ENCODE peak calls at places on chromosomes 6 and 20, in seven cellular contexts. J, Z, G, N, X, V and B are unnamed samples.
A peak's percentile ranks its signal among the peaks of the same experiment; 100 is the strongest.

GRCh38 chr20:6711950-6712634 is 55.4 kb upstream of the BMP2 start:
- DNase-seq in X (no peak), V (no peak), Z (peak; percentile 77), J (no peak), G (peak; percentile 57), N (no peak), B (peak; percentile 64)

GRCh38 chr6:129601323-129601722 is 108.7 kb downstream of the ARHGAP18 start:
- DNase-seq in J (no peak), G (no peak), N (no peak), X (no peak), V (no peak), Z (no peak), B (no peak)

GRCh38 chr6:57116776-57117175 is 26.8 kb downstream of the ZNF451 start:
- DNase-seq in V (no peak), J (no peak), G (no peak), Z (no peak), N (no peak), X (no peak), B (no peak)

GRCh38 chr6:14857501-14857900 is 388.4 kb upstream of the JARID2 start:
- DNase-seq in N (no peak), X (no peak), V (no peak), J (no peak), G (no peak), Z (peak; percentile 33), B (peak; percentile 56)

GRCh38 chr20:52965380-52965779 is 6.8 kb upstream of the TSHZ2 start:
- DNase-seq in G (no peak), Z (no peak), V (no peak), N (no peak), X (no peak), J (no peak), B (no peak)

GRCh38 chr6:114064862-114065261 is 93.9 kb upstream of the HDAC2 start:
- DNase-seq in V (no peak), N (no peak), Z (no peak), J (no peak), X (no peak), G (no peak), B (no peak)

GRCh38 chr6:164098857-164099534 is 684.5 kb downstream of the QKI start:
- DNase-seq in Z (peak; percentile 33), N (peak; percentile 53), J (no peak), V (peak; percentile 67), X (peak; percentile 59), G (no peak), B (no peak)

GRCh38 chr6:122641818-122642217 is 31.6 kb downstream of the PKIB start:
- DNase-seq in J (no peak), X (no peak), Z (no peak), G (no peak), N (no peak), V (no peak), B (no peak)

GRCh38 chr6:42936398-42936797 is 7.1 kb downstream of the CNPY3 start:
- DNase-seq in X (no peak), N (no peak), J (no peak), Z (no peak), V (no peak), G (no peak), B (no peak)

GRCh38 chr20:19812056-19812455 is 54.0 kb downstream of the RIN2 start:
- DNase-seq in J (peak; percentile 62), X (no peak), G (no peak), V (no peak), N (no peak), Z (no peak), B (no peak)

GRCh38 chr6:30091577-30092381 is 16.2 kb upstream of the RNF39 start:
- DNase-seq in N (no peak), Z (no peak), J (peak; percentile 59), V (no peak), X (peak; percentile 71), G (peak; percentile 94), B (no peak)

GRCh38 chr20:60209048-60209447 is 250.8 kb downstream of the CDH26 start:
- DNase-seq in Z (no peak), V (no peak), J (no peak), N (no peak), G (no peak), X (no peak), B (no peak)

GRCh38 chr20:32680544-32681174 is 6.9 kb upstream of the C20orf203 start:
- DNase-seq in Z (no peak), N (no peak), G (no peak), V (no peak), J (no peak), X (no peak), B (no peak)

GRCh38 chr6:21262504-21262903 is 331.0 kb upstream of the SOX4 start:
- DNase-seq in G (no peak), N (no peak), Z (no peak), V (no peak), X (no peak), J (no peak), B (no peak)

GRCh38 chr6:156832166-156832743 is 55.1 kb downstream of the ARID1B start:
- DNase-seq in N (no peak), V (peak; percentile 71), X (no peak), G (no peak), Z (no peak), J (peak; percentile 72), B (no peak)

GRCh38 chr6:27205375-27206278 is 41.9 kb upstream of the PRSS16 start:
- DNase-seq in N (no peak), Z (no peak), G (no peak), V (no peak), J (peak; percentile 24), X (peak; percentile 74), B (no peak)

GRCh38 chr6:151682922-151683321 is 124.6 kb upstream of the ESR1 start:
- DNase-seq in G (no peak), Z (no peak), V (no peak), N (no peak), X (no peak), J (no peak), B (no peak)

GRCh38 chr6:3287976-3288707 is 29.4 kb downstream of the PSMG4 start:
- DNase-seq in G (no peak), N (no peak), V (no peak), Z (no peak), J (no peak), X (peak; percentile 23), B (no peak)

GRCh38 chr6:73367761-73368355 is 1.8 kb downstream of the OOEP start:
- DNase-seq in X (no peak), V (no peak), Z (no peak), N (no peak), G (no peak), J (no peak), B (no peak)

DNA sequence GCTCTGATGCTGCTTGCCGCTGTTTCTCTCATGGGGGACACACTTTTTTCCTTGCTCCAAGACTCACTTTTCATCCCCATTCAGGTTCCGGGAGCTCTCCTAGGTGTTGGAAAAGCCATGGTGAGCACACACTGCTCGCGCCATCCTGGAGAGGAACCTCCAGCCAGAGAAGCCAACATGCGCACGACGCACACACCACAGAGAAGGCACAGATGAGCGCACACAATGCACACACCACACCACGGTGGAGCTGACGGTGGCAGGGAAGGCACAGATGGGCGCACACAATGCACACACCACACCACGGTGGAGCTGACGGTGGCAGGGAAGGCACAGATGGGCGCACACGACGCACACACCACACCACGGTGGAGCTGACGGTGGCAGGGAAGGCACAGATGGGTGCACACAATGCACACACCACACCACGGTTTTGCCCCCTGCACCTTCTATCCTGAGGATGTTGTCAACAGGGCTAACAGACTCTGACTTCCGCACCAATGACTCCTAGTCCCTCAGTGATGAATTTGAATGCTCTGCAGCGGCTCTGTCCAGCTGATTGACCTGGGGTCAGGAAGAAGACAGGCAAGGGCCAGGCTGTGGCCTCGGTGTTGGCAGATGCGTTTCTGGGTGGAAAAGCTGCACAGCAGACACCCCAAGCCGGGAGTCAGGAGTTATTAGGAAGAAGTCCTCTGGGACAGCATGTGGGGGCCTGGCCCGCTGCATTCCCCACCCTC is 154.8 kb downstream of the ERMARD start:
- DNase-seq in N (no peak), Z (no peak), G (no peak), J (no peak), V (no peak), X (no peak), B (no peak)
- H3K9me3 ChIP-seq in N (no peaks in the 10 kb centered on the region), Z (no peaks in the 10 kb centered on the region), G (no peaks in the 10 kb centered on the region), J (peaks cover 41% of the 10 kb centered on the region), V (no peaks in the 10 kb centered on the region), X (no peaks in the 10 kb centered on the region), B (no peaks in the 10 kb centered on the region)

DNA sequence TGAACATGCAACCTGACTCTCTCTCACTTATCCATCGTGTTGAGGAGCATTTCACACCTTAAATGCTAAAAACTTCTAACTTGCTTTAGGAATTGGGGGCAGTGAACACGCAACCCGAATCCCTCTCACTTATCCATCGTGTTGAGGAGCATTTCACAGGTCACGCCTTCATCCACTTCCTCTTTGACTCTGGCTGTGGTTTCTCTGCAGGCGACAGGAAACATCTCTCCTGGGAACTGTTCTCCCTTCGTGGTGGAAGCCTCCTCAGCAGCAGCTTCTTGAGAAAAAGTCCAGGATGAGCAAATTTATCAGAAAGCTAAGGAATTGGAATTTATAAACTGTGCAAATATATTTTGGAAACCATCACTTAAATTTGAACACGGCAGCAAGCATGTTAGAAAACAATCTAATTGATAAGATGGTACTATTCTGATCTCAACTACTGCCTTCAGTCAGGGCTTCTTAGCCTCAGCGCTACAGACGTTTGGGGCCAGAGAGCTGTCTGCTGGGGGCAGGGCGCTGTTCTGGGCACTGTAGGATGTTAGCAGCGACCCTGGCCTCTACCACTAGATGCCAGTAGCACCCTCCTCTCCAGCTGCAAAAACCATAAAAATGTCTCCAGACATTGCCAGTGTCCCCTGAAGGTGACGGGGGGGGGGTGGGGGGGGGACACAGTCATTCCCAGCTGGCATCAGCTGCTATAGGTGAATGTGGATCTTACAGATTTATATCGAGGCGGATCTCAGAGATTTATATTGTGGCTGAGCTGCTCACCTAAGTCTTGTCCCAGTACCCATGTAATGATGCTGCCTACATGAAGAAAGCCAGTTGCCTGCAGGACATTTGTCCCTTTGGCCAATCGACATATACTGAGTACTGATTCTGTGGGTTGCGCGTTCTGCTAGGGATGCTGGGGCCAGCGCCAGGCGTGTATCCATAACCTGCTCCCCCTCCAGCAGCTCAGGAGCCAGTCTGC is 26.2 kb downstream of the CTCFL start:
- DNase-seq in J (peak; percentile 7), Z (no peak), G (no peak), V (no peak), X (peak; percentile 88), N (no peak), B (no peak)
- TF ChIP-seq CTCF in J (peak; percentile 43), Z (no peak), G (peak; percentile 61), V (no peak), X (peak; percentile 76), N (no peak), B (no peak)

GRCh38 chr6:65896140-65896539 is 189.1 kb upstream of the EYS start:
- DNase-seq in Z (no peak), J (no peak), G (no peak), V (no peak), N (no peak), X (no peak), B (no peak)

GRCh38 chr6:65903992-65904391 is 197.0 kb upstream of the EYS start:
- DNase-seq in X (no peak), Z (no peak), V (no peak), N (no peak), G (no peak), J (no peak), B (no peak)

GRCh38 chr6:65900928-65901327 is 193.9 kb upstream of the EYS start:
- DNase-seq in N (no peak), J (no peak), G (no peak), X (no peak), V (no peak), Z (no peak), B (no peak)
- H3K9me3 ChIP-seq in N (no peaks in the 10 kb centered on the region), J (no peaks in the 10 kb centered on the region), G (no peaks in the 10 kb centered on the region), X (no peaks in the 10 kb centered on the region), V (peaks cover 4% of the 10 kb centered on the region), Z (no peaks in the 10 kb centered on the region), B (no peaks in the 10 kb centered on the region)

DNA sequence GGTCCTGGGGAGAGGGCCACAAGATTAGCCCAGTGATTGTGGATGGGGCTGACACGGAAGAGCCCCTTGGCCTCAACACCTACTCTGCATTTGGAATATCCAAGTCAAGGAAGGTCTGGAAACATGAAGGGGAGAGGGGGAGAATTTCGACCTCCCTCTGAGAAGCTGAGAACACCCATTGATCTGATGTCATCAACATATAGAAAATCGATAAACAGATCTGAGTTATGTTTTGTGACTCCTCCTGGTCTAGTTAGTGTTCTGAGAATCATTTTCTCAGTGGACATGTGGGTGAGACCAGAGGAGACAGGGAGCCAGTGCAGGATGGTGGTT is 108.0 kb downstream of the SLC22A3 start:
- DNase-seq in V (no peak), N (no peak), X (no peak), Z (no peak), J (no peak), G (no peak), B (no peak)
- TF ChIP-seq CTCF in V (no peak), N (peak; percentile 5), X (no peak), Z (no peak), J (no peak), G (peak; percentile 18), B (no peak)